ENCODE peak calls at places on chromosomes 16 and 17, in nine cellular contexts. One of them, this sample, is unnamed.

GRCh38 chr16:27568077-27568476 is 18.1 kb downstream of the KATNIP start:
- DNase-seq in caudate nucleus: no peak
- DNase-seq in NCI-H1092: no peak
- DNase-seq in activated naive CD8-positive, alpha-beta T cell treated with anti-CD3 and anti-CD28 coated beads, Interleukin-2, amount 50 U/mL, for 24 hours: no peak
- DNase-seq in progenitor cell of endocrine pancreas: no peak
- DNase-seq in fibroblast of pulmonary artery: no peak
- DNase-seq in NCI-H1436: no peak
- DNase-seq in naive B cell: no peak
- DNase-seq in Right ventricle myocardium inferior: no peak
- DNase-seq in this sample: no peak

GRCh38 chr16:58063377-58064076 is 38.0 kb downstream of the MMP15 start:
- DNase-seq in activated naive CD8-positive, alpha-beta T cell treated with anti-CD3 and anti-CD28 coated beads, Interleukin-2, amount 50 U/mL, for 24 hours: no peak
- DNase-seq in fibroblast of pulmonary artery: no peak
- DNase-seq in Right ventricle myocardium inferior: no peak
- DNase-seq in progenitor cell of endocrine pancreas: no peak
- DNase-seq in naive B cell: no peak
- DNase-seq in NCI-H1092: no peak
- DNase-seq in caudate nucleus: no peak
- DNase-seq in NCI-H1436: no peak
- DNase-seq in this sample: no peak

GRCh38 chr17:19487009-19487600 is 46.5 kb upstream of the SLC47A1 start:
- DNase-seq in activated naive CD8-positive, alpha-beta T cell treated with anti-CD3 and anti-CD28 coated beads, Interleukin-2, amount 50 U/mL, for 24 hours: no peak
- DNase-seq in NCI-H1436: no peak
- DNase-seq in NCI-H1092: no peak
- DNase-seq in caudate nucleus: no peak
- DNase-seq in naive B cell: no peak
- DNase-seq in fibroblast of pulmonary artery: peak
- DNase-seq in Right ventricle myocardium inferior: no peak
- DNase-seq in progenitor cell of endocrine pancreas: no peak
- DNase-seq in this sample: no peak

GRCh38 chr17:75830168-75831031 is 13.8 kb downstream of the UNC13D start:
- DNase-seq in NCI-H1436: peak
- DNase-seq in Right ventricle myocardium inferior: no peak
- DNase-seq in caudate nucleus: no peak
- DNase-seq in NCI-H1092: no peak
- DNase-seq in naive B cell: peak
- DNase-seq in activated naive CD8-positive, alpha-beta T cell treated with anti-CD3 and anti-CD28 coated beads, Interleukin-2, amount 50 U/mL, for 24 hours: peak
- DNase-seq in fibroblast of pulmonary artery: no peak
- DNase-seq in progenitor cell of endocrine pancreas: peak
- DNase-seq in this sample: no peak

GRCh38 chr16:57123216-57123968 is 31.0 kb downstream of the CPNE2 start:
- DNase-seq in caudate nucleus: no peak
- DNase-seq in fibroblast of pulmonary artery: peak
- DNase-seq in Right ventricle myocardium inferior: peak
- DNase-seq in progenitor cell of endocrine pancreas: no peak
- DNase-seq in naive B cell: no peak
- DNase-seq in activated naive CD8-positive, alpha-beta T cell treated with anti-CD3 and anti-CD28 coated beads, Interleukin-2, amount 50 U/mL, for 24 hours: no peak
- DNase-seq in NCI-H1092: no peak
- DNase-seq in NCI-H1436: no peak
- DNase-seq in this sample: no peak

GRCh38 chr17:13827118-13827517 is 225.4 kb upstream of the HS3ST3A1 start:
- DNase-seq in fibroblast of pulmonary artery: no peak
- DNase-seq in NCI-H1092: no peak
- DNase-seq in Right ventricle myocardium inferior: no peak
- DNase-seq in progenitor cell of endocrine pancreas: no peak
- DNase-seq in naive B cell: no peak
- DNase-seq in NCI-H1436: no peak
- DNase-seq in caudate nucleus: no peak
- DNase-seq in activated naive CD8-positive, alpha-beta T cell treated with anti-CD3 and anti-CD28 coated beads, Interleukin-2, amount 50 U/mL, for 24 hours: no peak
- DNase-seq in this sample: no peak

GRCh38 chr17:8896087-8896486 is 28.6 kb upstream of the PIK3R6 start:
- DNase-seq in fibroblast of pulmonary artery: no peak
- DNase-seq in NCI-H1436: no peak
- DNase-seq in activated naive CD8-positive, alpha-beta T cell treated with anti-CD3 and anti-CD28 coated beads, Interleukin-2, amount 50 U/mL, for 24 hours: no peak
- DNase-seq in Right ventricle myocardium inferior: no peak
- DNase-seq in progenitor cell of endocrine pancreas: no peak
- DNase-seq in caudate nucleus: no peak
- DNase-seq in naive B cell: no peak
- DNase-seq in NCI-H1092: no peak
- DNase-seq in this sample: no peak

GRCh38 chr16:9061358-9061813 is 30.1 kb upstream of the HAPSTR1 start:
- DNase-seq in progenitor cell of endocrine pancreas: no peak
- DNase-seq in NCI-H1436: no peak
- DNase-seq in naive B cell: no peak
- DNase-seq in NCI-H1092: peak
- DNase-seq in fibroblast of pulmonary artery: no peak
- DNase-seq in activated naive CD8-positive, alpha-beta T cell treated with anti-CD3 and anti-CD28 coated beads, Interleukin-2, amount 50 U/mL, for 24 hours: no peak
- DNase-seq in Right ventricle myocardium inferior: no peak
- DNase-seq in caudate nucleus: no peak
- DNase-seq in this sample: no peak

GRCh38 chr17:47966079-47966519 is 4.8 kb upstream of the CDK5RAP3 start:
- DNase-seq in activated naive CD8-positive, alpha-beta T cell treated with anti-CD3 and anti-CD28 coated beads, Interleukin-2, amount 50 U/mL, for 24 hours: no peak
- DNase-seq in NCI-H1436: no peak
- DNase-seq in fibroblast of pulmonary artery: no peak
- DNase-seq in caudate nucleus: no peak
- DNase-seq in NCI-H1092: no peak
- DNase-seq in progenitor cell of endocrine pancreas: no peak
- DNase-seq in Right ventricle myocardium inferior: no peak
- DNase-seq in naive B cell: no peak
- DNase-seq in this sample: no peak